ENCODE peak calls at places on chromosomes 6 and 20, in four cellular contexts. L is lower leg skin, V is Peyer's patch, Y is vagina. I is an unnamed sample.

GRCh38 chr6:11744753-11745152 is 33.9 kb downstream of the ADTRP start:
- DNase-seq in Y (no peak), V (peak), L (peak), I (no peak)

GRCh38 chr6:151566557-151566956 is 72.7 kb downstream of the CCDC170 start:
- DNase-seq in Y (no peak), L (no peak), V (no peak), I (no peak)

GRCh38 chr6:162157157-162157556 is 570.4 kb downstream of the PRKN start:
- DNase-seq in Y (no peak), L (no peak), V (no peak), I (no peak)

GRCh38 chr6:68054776-68055175 is 580.3 kb upstream of the ADGRB3 start:
- DNase-seq in L (no peak), V (no peak), Y (no peak), I (no peak)

GRCh38 chr6:52735071-52735470 is 28.2 kb downstream of the GSTA2 start:
- DNase-seq in L (no peak), V (no peak), Y (no peak), I (no peak)

GRCh38 chr6:41599836-41600445 is 38.3 kb upstream of the MDFI start:
- DNase-seq in V (no peak), L (no peak), Y (no peak), I (no peak)

GRCh38 chr6:109318328-109318876 is 63.9 kb downstream of the CD164 start:
- DNase-seq in V (no peak), Y (no peak), L (no peak), I (no peak)

GRCh38 chr20:50744143-50744792 is 12.9 kb downstream of the PARD6B start:
- DNase-seq in Y (peak), L (peak), V (no peak), I (no peak)

GRCh38 chr6:2109796-2110195 is 135.6 kb downstream of the GMDS start:
- DNase-seq in V (no peak), Y (no peak), L (no peak), I (no peak)

GRCh38 chr6:125197795-125198269 is 44.3 kb downstream of the TPD52L1 start:
- DNase-seq in L (no peak), V (peak), Y (no peak), I (no peak)
- TF ChIP-seq POLR2A in L (no peak), V (no peak), Y (no peak), I (no peak)

DNA sequence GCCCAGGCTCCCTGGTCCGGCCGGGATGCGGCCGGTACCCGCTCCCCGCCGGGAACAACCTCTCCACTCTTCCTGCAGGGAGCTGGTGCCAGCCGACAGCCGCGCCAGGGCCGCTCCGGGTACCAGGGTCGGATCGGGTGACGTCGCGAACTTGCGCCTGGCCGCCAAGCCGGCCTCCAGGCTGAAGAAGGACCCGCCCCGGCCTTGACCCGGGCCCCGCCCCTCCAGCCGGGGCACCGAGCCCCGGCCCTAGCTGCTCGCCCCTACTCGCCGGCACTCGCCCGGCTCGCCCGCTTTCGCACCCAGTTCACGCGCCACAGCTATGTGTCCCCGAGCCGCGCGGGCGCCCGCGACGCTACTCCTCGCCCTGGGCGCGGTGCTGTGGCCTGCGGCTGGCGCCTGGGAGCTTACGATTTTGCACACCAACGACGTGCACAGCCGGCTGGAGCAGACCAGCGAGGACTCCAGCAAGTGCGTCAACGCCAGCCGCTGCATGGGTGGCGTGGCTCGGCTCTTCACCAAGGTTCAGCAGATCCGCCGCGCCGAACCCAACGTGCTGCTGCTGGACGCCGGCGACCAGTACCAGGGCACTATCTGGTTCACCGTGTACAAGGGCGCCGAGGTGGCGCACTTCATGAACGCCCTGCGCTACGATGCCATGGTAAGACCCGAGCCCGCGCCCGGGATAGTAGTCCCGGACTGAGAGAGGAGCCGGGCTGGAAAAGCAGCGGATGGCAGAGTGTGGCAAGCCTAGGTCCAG is at the start of gene NT5E:
- DNase-seq in L (peak), Y (no peak), V (peak), I (peak)
- TF ChIP-seq POLR2A in L (no peak), Y (no peak), V (no peak), I (no peak)

GRCh38 chr20:64038579-64039292 is 2.8 kb downstream of the C20orf204 start:
- DNase-seq in L (peak), V (peak), Y (no peak), I (peak)
- TF ChIP-seq POLR2A in L (no peak), V (no peak), Y (no peak), I (no peak)

GRCh38 chr20:17898548-17898994 is 70.0 kb downstream of the SNX5 start:
- DNase-seq in V (peak), Y (no peak), L (peak), I (peak)
- TF ChIP-seq POLR2A in V (peak), Y (no peak), L (no peak), I (no peak)

GRCh38 chr6:22142931-22143330 is 153.9 kb downstream of the PRL start:
- DNase-seq in V (no peak), L (no peak), Y (no peak), I (no peak)

GRCh38 chr6:22146581-22147468 is 150.0 kb downstream of the PRL start:
- DNase-seq in Y (no peak), L (peak), V (no peak), I (no peak)

GRCh38 chr6:22145823-22146379 is 150.9 kb downstream of the PRL start:
- DNase-seq in L (peak), Y (no peak), V (no peak), I (no peak)

GRCh38 chr6:22145294-22145693 is 151.5 kb downstream of the PRL start:
- DNase-seq in L (no peak), Y (no peak), V (no peak), I (no peak)

DNA sequence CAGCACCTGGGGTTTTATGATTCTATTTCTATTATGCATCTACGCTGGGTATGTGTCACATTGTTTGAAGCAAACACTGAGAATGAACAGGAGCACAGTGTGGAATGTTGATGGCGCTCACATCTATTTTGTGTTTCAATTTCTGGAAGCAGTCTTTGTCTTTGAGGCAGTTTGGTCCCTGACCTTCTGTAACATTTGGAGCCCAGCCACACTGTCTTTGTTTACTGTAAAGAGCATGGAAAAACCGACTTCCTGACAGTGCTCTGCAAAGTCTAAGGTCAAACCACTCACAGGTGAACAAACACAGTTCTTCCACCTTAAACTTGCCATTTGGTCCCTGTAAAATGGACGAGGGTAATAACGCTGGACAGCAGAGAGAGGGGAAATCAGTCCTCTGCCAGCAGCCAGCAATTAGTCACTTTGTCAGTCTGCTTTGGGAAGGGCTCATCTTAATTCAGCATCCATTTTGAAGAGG is 155.5 kb downstream of the PRL start:
- DNase-seq in Y (no peak), L (no peak), V (no peak), I (no peak)
- TF ChIP-seq POLR2A in Y (no peak), L (no peak), V (no peak), I (no peak)

GRCh38 chr6:113009682-113010081 is 662.6 kb downstream of the RFPL4B start:
- DNase-seq in V (no peak), L (no peak), Y (no peak), I (no peak)

GRCh38 chr6:113011389-113011788 is 664.3 kb downstream of the RFPL4B start:
- DNase-seq in V (no peak), L (no peak), Y (no peak), I (no peak)

GRCh38 chr6:113011803-113012202 is 664.7 kb downstream of the RFPL4B start:
- DNase-seq in L (no peak), Y (no peak), V (no peak), I (no peak)

GRCh38 chr6:113010181-113010580 is 663.1 kb downstream of the RFPL4B start:
- DNase-seq in V (no peak), L (no peak), Y (no peak), I (no peak)

GRCh38 chr6:113010590-113010989 is 663.5 kb downstream of the RFPL4B start:
- DNase-seq in V (no peak), Y (no peak), L (no peak), I (no peak)
- TF ChIP-seq POLR2A in V (no peak), Y (no peak), L (no peak), I (no peak)

DNA sequence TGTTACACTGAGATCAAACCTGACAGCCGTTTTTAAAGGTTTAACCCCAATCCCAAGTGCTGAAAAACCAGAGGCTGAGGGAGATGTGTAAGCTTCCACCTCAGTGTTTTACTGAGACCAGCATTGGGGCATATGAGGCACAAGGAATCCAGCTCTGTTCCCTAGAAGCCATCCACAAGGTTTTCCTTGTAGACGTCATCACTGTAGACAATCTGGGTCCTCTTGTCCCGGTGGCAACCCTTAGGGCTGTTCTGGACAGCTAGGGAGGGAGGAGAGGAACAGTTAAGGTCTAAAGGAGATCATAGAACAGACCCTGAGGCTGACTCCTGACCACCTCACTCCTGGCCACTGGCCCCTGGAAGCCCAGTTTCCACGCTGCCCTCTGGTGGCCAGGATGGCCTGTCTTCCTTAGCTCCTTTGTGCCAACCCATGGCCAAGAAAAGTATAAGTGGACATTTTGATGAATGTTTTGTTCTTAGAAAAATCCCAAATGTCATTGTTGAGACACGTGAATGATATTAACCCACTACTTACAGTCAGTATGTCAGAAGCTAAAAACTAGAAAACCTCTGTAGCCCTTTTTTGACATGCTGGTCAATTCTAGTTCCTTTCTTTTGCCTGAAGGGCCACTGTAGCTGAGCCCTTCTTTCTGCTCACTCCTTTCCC is 6.4 kb downstream of the CFB start:
- DNase-seq in Y (no peak), L (no peak), V (peak), I (peak)
- TF ChIP-seq POLR2A in Y (no peak), L (no peak), V (no peak), I (no peak)

DNA sequence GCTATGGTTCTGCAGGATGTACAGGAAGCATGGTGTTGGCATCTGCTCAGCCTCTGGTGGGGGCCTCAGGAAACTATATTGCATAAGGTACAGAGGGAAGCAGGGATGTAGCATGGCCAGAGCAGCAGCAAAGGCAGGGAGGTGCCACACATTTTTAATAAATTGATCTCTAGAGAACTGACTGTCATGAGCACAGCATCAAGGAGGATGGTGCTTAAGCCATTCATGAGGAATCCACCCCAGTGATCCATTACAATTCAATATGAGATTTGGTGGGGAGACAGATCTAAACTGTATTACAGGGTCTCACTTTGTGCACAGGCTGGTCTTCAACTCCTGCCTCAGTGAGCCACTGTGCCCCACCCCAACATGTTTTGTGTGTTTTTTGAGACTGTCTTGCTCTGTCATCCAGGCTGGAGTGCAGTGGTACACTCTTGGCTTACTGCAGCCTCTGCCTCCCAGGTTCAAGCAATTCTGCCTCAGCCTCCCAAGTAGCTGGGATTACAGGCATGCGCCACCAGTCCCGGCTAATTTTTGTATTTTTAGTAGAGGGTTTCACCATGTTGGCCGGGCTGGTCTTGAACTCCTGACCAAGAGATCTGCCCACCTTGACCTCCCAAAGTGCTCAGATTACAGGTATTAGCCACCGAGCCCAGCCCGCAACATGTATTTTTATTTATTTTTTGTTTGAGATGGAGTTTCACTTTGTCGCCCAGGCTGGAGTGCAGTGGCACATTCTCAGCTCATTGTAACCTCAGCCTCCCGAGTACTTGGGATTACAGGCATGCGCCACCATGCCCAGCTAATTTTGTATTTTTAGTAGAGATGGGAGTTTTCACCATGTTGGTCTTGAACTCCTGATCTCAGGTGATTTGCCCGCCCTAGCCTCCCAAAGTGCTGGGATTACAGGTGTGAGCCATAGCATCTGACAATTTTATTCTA is 10.3 kb downstream of the HSPA1B start:
- DNase-seq in L (no peak), V (no peak), Y (no peak), I (no peak)
- TF ChIP-seq POLR2A in L (no peak), V (no peak), Y (no peak), I (no peak)

GRCh38 chr6:28377879-28378278 is 21.7 kb downstream of the ZSCAN12 start:
- DNase-seq in V (no peak), L (no peak), Y (no peak), I (no peak)

GRCh38 chr6:28384143-28384533 is 15.4 kb downstream of the ZSCAN12 start:
- DNase-seq in L (no peak), V (no peak), Y (no peak), I (no peak)

GRCh38 chr6:28380381-28380780 is 19.2 kb downstream of the ZSCAN12 start:
- DNase-seq in L (no peak), Y (no peak), V (no peak), I (no peak)

GRCh38 chr6:28378644-28379043 is 20.9 kb downstream of the ZSCAN12 start:
- DNase-seq in Y (no peak), V (no peak), L (no peak), I (no peak)

GRCh38 chr6:28383235-28384142 is 16.1 kb downstream of the ZSCAN12 start:
- DNase-seq in L (peak), V (peak), Y (no peak), I (peak)
- TF ChIP-seq POLR2A in L (no peak), V (peak), Y (no peak), I (peak)